ENCODE peak calls at places on chromosome 11, in four cellular contexts. E is H9, I is neural progenitor cell, G is endothelial cell of umbilical vein. J is an unnamed sample. For H4K20me1, the result is how much of the 10 kb centered on the place peaks cover.

GRCh38 chr11:31813961-31814868 is 3.1 kb upstream of the PAX6 start:
- DNase-seq in E (peak), I (peak), G (no peak), J (no peak)

GRCh38 chr11:64076764-64077163 is 41.0 kb downstream of the FLRT1 start:
- DNase-seq in E (no peak), I (no peak), G (no peak), J (no peak)

GRCh38 chr11:61671527-61671926 is 8.7 kb upstream of the DAGLA start:
- DNase-seq in E (peak), I (peak), G (no peak), J (peak)

GRCh38 chr11:12717851-12718291 is 43.6 kb downstream of the TEAD1 start:
- DNase-seq in E (no peak), I (no peak), G (no peak), J (no peak)

GRCh38 chr11:117002639-117003305 is 95.5 kb downstream of the SIK3 start:
- DNase-seq in E (no peak), I (no peak), G (no peak), J (no peak)

GRCh38 chr11:17560281-17561110 is 13.4 kb downstream of the OTOG start:
- DNase-seq in E (no peak), I (no peak), G (no peak), J (no peak)

GRCh38 chr11:30583505-30584280 is 2.5 kb downstream of the MPPED2 start:
- DNase-seq in E (peak), I (peak), G (no peak), J (peak)

GRCh38 chr11:105296806-105297205 is 157.2 kb upstream of the CARD18 start:
- DNase-seq in E (no peak), I (no peak), G (no peak), J (no peak)

GRCh38 chr11:46305295-46305694 is 27.8 kb downstream of the CREB3L1 start:
- DNase-seq in E (no peak), I (no peak), G (no peak), J (no peak)

GRCh38 chr11:108561535-108561991 is 32.0 kb downstream of the EXPH5 start:
- DNase-seq in E (no peak), I (no peak), G (no peak), J (no peak)

GRCh38 chr11:94326947-94327346 is 22.6 kb downstream of the IZUMO1R start:
- DNase-seq in E (no peak), I (no peak), G (no peak), J (no peak)

GRCh38 chr11:20035375-20035700 is 124.9 kb downstream of the DBX1 start:
- DNase-seq in E (no peak), I (no peak), G (no peak), J (no peak)

GRCh38 chr11:122189259-122189658 is 73.2 kb upstream of the BLID start:
- DNase-seq in E (no peak), I (no peak), G (peak), J (peak)

GRCh38 chr11:12507391-12507790 is 130.0 kb downstream of the PARVA start:
- DNase-seq in E (no peak), I (no peak), G (no peak), J (no peak)

GRCh38 chr11:1153105-1153950 is 4.4 kb upstream of the MUC5AC start:
- DNase-seq in E (peak), I (no peak), G (no peak), J (peak)

GRCh38 chr11:126465573-126466287 is 110.2 kb downstream of the ST3GAL4 start:
- DNase-seq in E (no peak), I (no peak), G (no peak), J (no peak)

GRCh38 chr11:21794306-21794705 is 398.6 kb upstream of the ANO5 start:
- DNase-seq in E (no peak), I (no peak), G (no peak), J (no peak)

GRCh38 chr11:3049430-3050243 is 7.6 kb downstream of the CARS1 start:
- DNase-seq in E (no peak), I (no peak), G (peak), J (peak)

GRCh38 chr11:13970986-13971385 is 8.5 kb downstream of the SPON1 start:
- DNase-seq in E (peak), I (peak), G (no peak), J (peak)

GRCh38 chr11:10295056-10295901 is 1.3 kb upstream of the SBF2 start:
- DNase-seq in E (no peak), I (no peak), G (peak), J (no peak)

GRCh38 chr11:88179966-88180629 is 4.9 kb upstream of the RAB38 start:
- DNase-seq in E (no peak), I (no peak), G (no peak), J (no peak)

GRCh38 chr11:3087373-3087772 is 30.1 kb upstream of the CARS1 start:
- DNase-seq in E (no peak), I (no peak), G (no peak), J (no peak)

GRCh38 chr11:130449996-130450419 is 1.6 kb downstream of the ADAMTS15 start:
- DNase-seq in E (peak), I (peak), G (no peak), J (peak)

GRCh38 chr11:46504817-46505613 is 88.8 kb downstream of the AMBRA1 start:
- DNase-seq in E (no peak), I (no peak), G (peak), J (no peak)

GRCh38 chr11:81497202-81497804 is 1236.4 kb downstream of the FAM181B start:
- DNase-seq in E (no peak), I (peak), G (peak), J (peak)

GRCh38 chr11:68839953-68840641 is 1.6 kb downstream of the CPT1A start:
- DNase-seq in E (peak), I (peak), G (peak), J (no peak)

GRCh38 chr11:7534030-7534378 is 20.2 kb downstream of the PPFIBP2 start:
- DNase-seq in E (no peak), I (no peak), G (no peak), J (no peak)

DNA sequence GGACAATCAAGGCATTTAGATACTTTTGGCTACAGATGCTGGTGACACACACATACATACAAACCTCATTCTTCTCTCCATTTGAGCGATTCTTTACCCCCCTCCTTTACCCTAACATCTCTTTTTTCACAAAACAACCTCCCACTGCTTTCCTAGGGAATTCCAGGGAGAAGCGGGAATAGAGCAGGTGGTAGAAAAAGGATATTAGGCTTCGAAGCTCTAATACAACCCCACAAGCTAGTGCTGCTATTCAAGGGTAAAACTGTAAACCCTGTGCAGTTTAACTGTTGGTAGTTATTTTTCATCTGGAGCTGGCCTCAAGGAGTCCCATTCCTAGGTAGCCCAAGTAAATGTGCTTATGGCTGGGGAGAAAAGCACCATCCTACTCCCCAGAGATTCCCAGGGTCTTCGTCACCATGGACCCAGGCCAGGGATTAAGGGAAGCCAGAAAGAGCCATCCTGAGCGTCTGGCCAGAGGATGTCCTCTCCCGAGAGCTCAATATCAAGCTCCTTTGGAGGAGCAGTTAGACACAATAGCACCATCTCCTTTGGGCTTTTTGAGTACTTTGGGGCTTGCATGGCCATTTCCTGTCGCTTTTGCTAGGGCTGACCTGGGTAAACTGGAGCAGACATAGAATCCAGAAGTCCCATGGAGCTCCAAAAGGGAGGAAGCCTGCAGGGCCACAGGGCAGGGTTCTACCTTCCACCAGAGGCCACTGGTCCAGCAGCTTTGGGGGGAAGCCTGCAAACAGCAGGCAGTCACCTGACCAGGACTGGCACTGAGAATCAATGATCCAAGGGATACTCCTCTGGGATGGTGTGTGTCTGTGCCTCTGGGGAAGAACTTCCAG is 3.1 kb downstream of the MAML2 start:
- DNase-seq in E (no peak), I (no peak), G (no peak), J (no peak)
- H2AFZ ChIP-seq in E (no peak), I (no peak), G (no peak), J (no peak)

GRCh38 chr11:77783023-77783422 is 37.5 kb downstream of the RSF1 start:
- DNase-seq in E (no peak), I (no peak), G (no peak), J (no peak)
- H4K20me1 ChIP-seq in E (under half), I (half or more), G (under half), J (half or more)

DNA sequence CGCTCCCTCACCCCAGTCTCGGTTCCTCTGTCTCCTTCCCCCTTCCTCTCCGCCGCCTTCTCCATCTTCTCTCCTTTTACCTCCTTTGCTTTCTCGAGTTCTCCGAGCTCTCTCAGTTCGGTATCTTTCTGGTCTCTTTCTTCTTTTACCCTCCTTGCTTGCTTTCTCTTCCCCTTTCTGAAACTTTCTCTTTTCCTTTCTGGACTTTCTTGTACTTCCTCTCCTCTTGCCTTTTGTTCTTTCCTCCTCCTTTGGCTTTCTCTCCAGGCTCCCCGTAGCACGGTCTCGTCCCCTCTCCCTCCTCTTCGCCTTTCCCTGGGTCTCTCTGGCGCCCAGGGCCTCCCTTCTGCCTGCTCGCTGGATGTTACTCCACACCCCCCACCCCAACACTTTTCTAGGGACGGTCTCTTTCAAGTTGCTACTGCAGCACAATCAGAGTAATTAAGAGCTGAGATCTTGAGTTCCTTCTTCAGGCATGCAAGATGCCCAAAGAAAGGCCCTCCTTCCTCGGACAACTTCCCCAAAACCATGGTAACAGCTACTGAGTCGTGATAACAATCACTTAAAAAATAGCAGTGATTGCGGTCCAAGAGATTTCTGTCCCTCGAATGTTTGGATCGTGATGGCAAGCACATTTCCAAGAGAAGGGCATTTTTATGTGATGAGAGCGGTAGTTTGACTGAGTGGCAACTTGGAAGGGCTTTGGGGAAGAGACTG is 487 bp upstream of the TENM4 start:
- DNase-seq in E (peak), I (peak), G (no peak), J (no peak)
- H2AFZ ChIP-seq in E (no peak), I (peak), G (no peak), J (peak)

DNA sequence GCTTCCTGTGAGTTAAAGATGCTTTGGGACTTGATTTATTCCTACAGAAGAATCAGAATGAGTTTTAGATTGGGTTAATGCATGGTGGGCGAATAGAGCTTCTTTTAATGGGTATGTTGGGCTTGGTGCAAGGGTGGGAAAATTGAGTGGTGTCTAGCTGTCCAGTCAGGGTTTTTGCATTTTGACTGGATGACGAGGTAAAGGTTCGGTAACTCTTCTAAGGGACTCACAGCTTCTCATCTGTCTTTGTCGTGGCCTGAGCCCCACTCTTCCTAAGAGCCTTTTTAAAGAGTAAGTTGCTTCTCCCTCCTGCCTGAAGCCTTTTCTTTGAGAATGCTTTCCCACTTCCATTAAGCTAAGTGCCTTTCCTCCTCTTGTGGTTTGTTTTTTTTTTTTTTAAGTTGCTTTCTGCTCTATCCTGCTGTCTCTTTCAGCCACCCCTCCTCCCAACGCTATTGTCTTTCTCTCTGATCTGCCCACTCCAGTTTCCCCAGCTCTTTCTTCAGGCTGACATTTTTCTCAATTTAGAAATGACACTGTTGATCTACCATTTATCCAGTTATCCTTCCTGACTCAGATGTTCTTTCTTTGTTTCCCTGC is 1.1 kb downstream of the DPF2 start:
- DNase-seq in E (no peak), I (peak), G (peak), J (no peak)
- H4K20me1 ChIP-seq in E (under half), I (under half), G (under half), J (half or more)

GRCh38 chr11:74696488-74696887 is 34.7 kb downstream of the CHRDL2 start:
- DNase-seq in E (no peak), I (no peak), G (no peak), J (no peak)
- H2AFZ ChIP-seq in E (no peak), I (no peak), G (no peak), J (no peak)

DNA sequence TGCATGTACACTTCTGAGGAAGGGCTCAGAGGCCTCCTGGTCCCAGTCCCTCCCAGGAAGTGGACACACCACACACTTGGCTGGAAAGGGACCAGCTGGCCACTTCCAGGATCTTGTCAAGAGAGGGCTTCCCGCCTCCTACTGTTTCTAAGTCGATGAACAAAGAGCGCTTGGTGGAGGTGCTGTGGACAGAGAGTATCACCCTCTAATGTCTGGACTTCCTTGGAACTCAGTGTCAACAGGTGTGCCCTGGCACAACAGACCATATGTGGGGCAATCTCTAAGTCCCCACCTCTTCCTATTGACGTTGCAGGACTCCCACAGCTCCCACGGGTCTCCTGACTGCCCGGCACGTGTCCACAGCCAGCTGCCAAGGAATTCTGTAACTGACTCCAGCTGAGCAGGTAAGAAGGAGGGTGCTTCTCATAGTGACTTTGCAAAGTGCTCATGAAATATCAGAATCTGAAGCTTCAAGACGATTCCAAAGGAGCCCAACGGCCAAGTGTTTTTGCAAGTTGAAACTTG is 16.1 kb downstream of the POU2AF1 start:
- DNase-seq in E (no peak), I (no peak), G (no peak), J (no peak)
- H4K20me1 ChIP-seq in E (under half), I (under half), G (under half), J (under half)

DNA sequence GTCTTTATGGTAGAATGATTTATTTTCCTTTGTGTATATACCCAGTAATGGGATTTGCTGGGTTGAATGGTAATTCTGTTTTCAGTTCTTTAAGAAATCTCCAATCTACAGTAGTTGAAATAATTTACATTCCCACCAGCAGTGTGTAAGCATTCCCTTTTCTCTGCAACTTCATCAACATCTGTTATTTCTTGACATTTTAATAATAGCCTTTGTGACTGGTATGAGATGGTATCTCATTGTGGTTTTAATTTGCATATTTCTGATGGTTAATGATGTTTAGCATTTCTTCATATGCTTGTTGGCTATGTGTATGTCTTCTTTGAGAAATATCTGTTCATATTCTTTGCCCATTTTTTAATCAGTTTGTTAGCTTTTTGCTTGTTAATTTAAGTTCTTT is 901.2 kb downstream of the METTL15 start:
- DNase-seq in E (no peak), I (no peak), G (no peak), J (no peak)
- H2AFZ ChIP-seq in E (no peak), I (no peak), G (no peak), J (no peak)

GRCh38 chr11:75403037-75403436 is 3.7 kb downstream of the RPS3 start:
- DNase-seq in E (no peak), I (no peak), G (peak), J (no peak)

GRCh38 chr11:75406338-75406777 is 7.0 kb downstream of the RPS3 start:
- DNase-seq in E (no peak), I (no peak), G (peak), J (no peak)

GRCh38 chr11:75413864-75414263 is 14.5 kb downstream of the RPS3 start:
- DNase-seq in E (no peak), I (no peak), G (no peak), J (no peak)

GRCh38 chr11:75403983-75404658 is 4.8 kb downstream of the RPS3 start:
- DNase-seq in E (no peak), I (no peak), G (no peak), J (no peak)

GRCh38 chr11:75408852-75409219 is 9.5 kb downstream of the RPS3 start:
- DNase-seq in E (no peak), I (no peak), G (no peak), J (no peak)
- H4K20me1 ChIP-seq in E (under half), I (half or more), G (under half), J (under half)

DNA sequence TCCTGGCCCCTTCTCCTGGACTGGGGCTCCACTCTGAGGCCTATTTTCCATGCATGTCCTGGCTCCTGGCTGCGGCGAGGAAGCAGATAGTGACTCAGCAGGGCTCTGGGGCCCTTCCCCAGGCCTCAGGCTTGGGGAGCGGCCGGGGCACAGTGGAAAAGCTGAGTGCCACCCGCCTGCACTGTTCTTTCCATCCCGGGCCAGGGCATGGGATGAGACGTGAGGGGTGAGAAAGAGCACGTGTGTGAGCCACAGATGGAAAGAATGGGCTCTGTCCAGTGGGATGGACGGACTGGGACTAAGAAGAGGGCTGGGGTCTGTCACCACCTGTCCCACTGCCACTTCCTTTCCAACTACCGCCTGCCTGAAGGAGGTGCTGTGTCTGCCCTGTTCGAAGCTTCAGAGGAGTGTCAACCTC is 12.8 kb downstream of the SLC37A2 start:
- DNase-seq in E (no peak), I (no peak), G (no peak), J (no peak)
- H2AFZ ChIP-seq in E (no peak), I (no peak), G (no peak), J (no peak)

DNA sequence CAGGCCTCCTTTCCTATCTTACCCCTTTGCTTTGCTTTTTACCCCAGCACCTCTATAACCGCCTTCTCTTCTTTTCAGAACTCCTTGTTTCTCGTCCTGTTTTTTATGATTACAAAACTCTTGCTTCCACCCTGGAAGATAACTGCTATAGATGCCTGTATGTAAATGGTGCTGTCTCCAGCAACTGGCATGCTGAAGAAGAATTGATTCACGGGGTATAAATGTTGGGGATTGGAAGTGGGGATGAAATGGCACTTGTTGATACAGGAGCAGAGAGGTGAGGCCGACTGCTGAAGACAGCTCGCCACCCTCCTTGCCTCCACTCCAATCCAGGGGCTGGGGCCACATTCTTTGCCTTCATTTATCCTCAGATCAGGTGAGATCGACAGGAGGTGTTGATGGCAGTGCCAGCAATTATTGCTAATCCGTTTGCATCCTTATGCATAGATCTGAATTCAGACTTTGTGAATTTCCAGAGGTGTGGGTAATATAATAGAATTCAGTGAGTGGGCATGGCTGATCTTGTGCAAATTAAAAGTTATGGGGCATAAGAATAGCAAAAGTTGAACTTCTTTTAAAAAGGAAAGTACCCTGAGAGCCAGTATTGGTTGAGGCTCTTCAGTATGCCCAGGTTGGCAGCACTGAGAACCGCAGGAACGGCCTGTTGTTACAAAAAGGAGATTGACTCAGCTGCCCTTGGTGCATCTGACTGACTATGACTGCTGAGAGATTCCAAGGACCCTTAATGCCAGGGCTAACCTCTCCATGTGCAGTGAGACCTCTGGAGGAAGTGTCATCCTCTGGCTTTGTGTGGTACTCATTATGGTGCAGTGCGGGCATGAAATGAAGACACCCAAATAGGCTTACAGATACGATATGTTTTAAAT is 5.3 kb downstream of the NEAT1 start:
- DNase-seq in E (peak), I (no peak), G (peak), J (peak)
- H4K20me1 ChIP-seq in E (under half), I (under half), G (under half), J (half or more)

J was measured in hepatocyte.